ENCODE peak calls at places on chromosome 5, in nine cellular contexts. One of them, this sample, is unnamed.

GRCh38 chr5:1975898-1976765 is 93.4 kb upstream of the IRX4 start:
- DNase-seq in EH: no peak
- DNase-seq in HAP-1: no peak
- DNase-seq in NCI-H510A treated with DMSO at 0.1 percent for 48 hours: no peak
- DNase-seq in transverse colon: no peak
- DNase-seq in lung microvascular endothelial cell: no peak
- DNase-seq in aorta: no peak
- DNase-seq in stimulated activated naive CD8-positive, alpha-beta T cell treated with anti-CD3 and anti-CD28 coated beads, Interleukin-15, amount 100 ng/mL, for 72 hours: no peak
- DNase-seq in CD14-positive monocyte: no peak
- DNase-seq in this sample: peak

GRCh38 chr5:159209438-159210305 is at the start of gene RNF145:
- DNase-seq in CD14-positive monocyte: peak
- DNase-seq in transverse colon: peak
- DNase-seq in stimulated activated naive CD8-positive, alpha-beta T cell treated with anti-CD3 and anti-CD28 coated beads, Interleukin-15, amount 100 ng/mL, for 72 hours: peak
- DNase-seq in lung microvascular endothelial cell: peak
- DNase-seq in NCI-H510A treated with DMSO at 0.1 percent for 48 hours: peak
- DNase-seq in aorta: peak
- DNase-seq in HAP-1: peak
- DNase-seq in EH: peak
- DNase-seq in this sample: peak

GRCh38 chr5:173452098-173452497 is 123.9 kb upstream of the STC2 start:
- DNase-seq in lung microvascular endothelial cell: peak
- DNase-seq in EH: peak
- DNase-seq in NCI-H510A treated with DMSO at 0.1 percent for 48 hours: no peak
- DNase-seq in HAP-1: no peak
- DNase-seq in stimulated activated naive CD8-positive, alpha-beta T cell treated with anti-CD3 and anti-CD28 coated beads, Interleukin-15, amount 100 ng/mL, for 72 hours: no peak
- DNase-seq in aorta: peak
- DNase-seq in CD14-positive monocyte: peak
- DNase-seq in transverse colon: no peak
- DNase-seq in this sample: peak

GRCh38 chr5:22734907-22735306 is 118.2 kb downstream of the CDH12 start:
- DNase-seq in CD14-positive monocyte: no peak
- DNase-seq in HAP-1: no peak
- DNase-seq in aorta: no peak
- DNase-seq in lung microvascular endothelial cell: no peak
- DNase-seq in EH: no peak
- DNase-seq in NCI-H510A treated with DMSO at 0.1 percent for 48 hours: no peak
- DNase-seq in transverse colon: no peak
- DNase-seq in stimulated activated naive CD8-positive, alpha-beta T cell treated with anti-CD3 and anti-CD28 coated beads, Interleukin-15, amount 100 ng/mL, for 72 hours: no peak
- DNase-seq in this sample: no peak

GRCh38 chr5:76371955-76372319 is 31.1 kb upstream of the IQGAP2 start:
- DNase-seq in HAP-1: no peak
- DNase-seq in aorta: no peak
- DNase-seq in stimulated activated naive CD8-positive, alpha-beta T cell treated with anti-CD3 and anti-CD28 coated beads, Interleukin-15, amount 100 ng/mL, for 72 hours: no peak
- DNase-seq in EH: no peak
- DNase-seq in lung microvascular endothelial cell: no peak
- DNase-seq in CD14-positive monocyte: no peak
- DNase-seq in transverse colon: no peak
- DNase-seq in NCI-H510A treated with DMSO at 0.1 percent for 48 hours: no peak
- DNase-seq in this sample: no peak

GRCh38 chr5:50808406-50808805 is 142.0 kb downstream of the PARP8 start:
- DNase-seq in aorta: no peak
- DNase-seq in transverse colon: no peak
- DNase-seq in NCI-H510A treated with DMSO at 0.1 percent for 48 hours: no peak
- DNase-seq in stimulated activated naive CD8-positive, alpha-beta T cell treated with anti-CD3 and anti-CD28 coated beads, Interleukin-15, amount 100 ng/mL, for 72 hours: no peak
- DNase-seq in EH: no peak
- DNase-seq in HAP-1: no peak
- DNase-seq in lung microvascular endothelial cell: no peak
- DNase-seq in CD14-positive monocyte: no peak
- DNase-seq in this sample: no peak

GRCh38 chr5:169701910-169702451 is 64.9 kb downstream of the DOCK2 start:
- DNase-seq in EH: peak
- DNase-seq in aorta: no peak
- DNase-seq in HAP-1: peak
- DNase-seq in NCI-H510A treated with DMSO at 0.1 percent for 48 hours: peak
- DNase-seq in stimulated activated naive CD8-positive, alpha-beta T cell treated with anti-CD3 and anti-CD28 coated beads, Interleukin-15, amount 100 ng/mL, for 72 hours: no peak
- DNase-seq in lung microvascular endothelial cell: peak
- DNase-seq in CD14-positive monocyte: no peak
- DNase-seq in transverse colon: no peak
- DNase-seq in this sample: no peak

GRCh38 chr5:91957671-91958070 is 574.6 kb upstream of the ARRDC3 start:
- DNase-seq in stimulated activated naive CD8-positive, alpha-beta T cell treated with anti-CD3 and anti-CD28 coated beads, Interleukin-15, amount 100 ng/mL, for 72 hours: no peak
- DNase-seq in CD14-positive monocyte: no peak
- DNase-seq in EH: peak
- DNase-seq in transverse colon: no peak
- DNase-seq in lung microvascular endothelial cell: no peak
- DNase-seq in HAP-1: no peak
- DNase-seq in aorta: no peak
- DNase-seq in NCI-H510A treated with DMSO at 0.1 percent for 48 hours: no peak
- DNase-seq in this sample: no peak

GRCh38 chr5:51997908-51998307 is 614.7 kb downstream of the ISL1 start:
- DNase-seq in EH: no peak
- DNase-seq in stimulated activated naive CD8-positive, alpha-beta T cell treated with anti-CD3 and anti-CD28 coated beads, Interleukin-15, amount 100 ng/mL, for 72 hours: no peak
- DNase-seq in CD14-positive monocyte: no peak
- DNase-seq in transverse colon: no peak
- DNase-seq in HAP-1: no peak
- DNase-seq in NCI-H510A treated with DMSO at 0.1 percent for 48 hours: no peak
- DNase-seq in lung microvascular endothelial cell: no peak
- DNase-seq in aorta: no peak
- DNase-seq in this sample: no peak

GRCh38 chr5:168427224-168427623 is 59.0 kb upstream of the RARS1 start:
- DNase-seq in lung microvascular endothelial cell: no peak
- DNase-seq in NCI-H510A treated with DMSO at 0.1 percent for 48 hours: no peak
- DNase-seq in stimulated activated naive CD8-positive, alpha-beta T cell treated with anti-CD3 and anti-CD28 coated beads, Interleukin-15, amount 100 ng/mL, for 72 hours: no peak
- DNase-seq in HAP-1: no peak
- DNase-seq in transverse colon: no peak
- DNase-seq in EH: no peak
- DNase-seq in CD14-positive monocyte: no peak
- DNase-seq in aorta: no peak
- DNase-seq in this sample: no peak

GRCh38 chr5:13003457-13003856 is 941.0 kb downstream of the DNAH5 start:
- DNase-seq in CD14-positive monocyte: no peak
- DNase-seq in stimulated activated naive CD8-positive, alpha-beta T cell treated with anti-CD3 and anti-CD28 coated beads, Interleukin-15, amount 100 ng/mL, for 72 hours: no peak
- DNase-seq in transverse colon: no peak
- DNase-seq in EH: no peak
- DNase-seq in lung microvascular endothelial cell: no peak
- DNase-seq in aorta: no peak
- DNase-seq in NCI-H510A treated with DMSO at 0.1 percent for 48 hours: no peak
- DNase-seq in HAP-1: no peak
- DNase-seq in this sample: no peak

GRCh38 chr5:177133119-177133844 is at the start of gene NSD1:
- DNase-seq in transverse colon: peak
- DNase-seq in CD14-positive monocyte: peak
- DNase-seq in aorta: peak
- DNase-seq in stimulated activated naive CD8-positive, alpha-beta T cell treated with anti-CD3 and anti-CD28 coated beads, Interleukin-15, amount 100 ng/mL, for 72 hours: peak
- DNase-seq in NCI-H510A treated with DMSO at 0.1 percent for 48 hours: peak
- DNase-seq in EH: peak
- DNase-seq in lung microvascular endothelial cell: peak
- DNase-seq in HAP-1: peak
- DNase-seq in this sample: no peak

GRCh38 chr5:177507165-177507564 is 2.5 kb downstream of the DOK3 start:
- DNase-seq in CD14-positive monocyte: no peak
- DNase-seq in stimulated activated naive CD8-positive, alpha-beta T cell treated with anti-CD3 and anti-CD28 coated beads, Interleukin-15, amount 100 ng/mL, for 72 hours: no peak
- DNase-seq in NCI-H510A treated with DMSO at 0.1 percent for 48 hours: no peak
- DNase-seq in EH: peak
- DNase-seq in HAP-1: no peak
- DNase-seq in transverse colon: no peak
- DNase-seq in lung microvascular endothelial cell: peak
- DNase-seq in aorta: no peak
- DNase-seq in this sample: no peak

GRCh38 chr5:65812648-65813047 is 90.6 kb downstream of the NLN start:
- DNase-seq in lung microvascular endothelial cell: no peak
- DNase-seq in HAP-1: no peak
- DNase-seq in CD14-positive monocyte: no peak
- DNase-seq in transverse colon: peak
- DNase-seq in aorta: no peak
- DNase-seq in NCI-H510A treated with DMSO at 0.1 percent for 48 hours: no peak
- DNase-seq in stimulated activated naive CD8-positive, alpha-beta T cell treated with anti-CD3 and anti-CD28 coated beads, Interleukin-15, amount 100 ng/mL, for 72 hours: no peak
- DNase-seq in EH: no peak
- DNase-seq in this sample: no peak